ENCODE peak calls at places on chromosomes 2 and 18, in seven cellular contexts. S is HCT116, X is PC-3, T is IMR-90, A is fibroblast of lung, Z is mammary epithelial cell, M is astrocyte. B is an unnamed sample.

GRCh38 chr2:8922431-8922830 is 81.1 kb downstream of the MBOAT2 start:
- DNase-seq in S (no peak), X (no peak), T (peak), A (no peak), Z (no peak), M (no peak), B (no peak)

GRCh38 chr2:74316616-74317295 is 26.5 kb downstream of the SLC4A5 start:
- DNase-seq in S (no peak), X (no peak), T (no peak), A (no peak), Z (no peak), M (no peak), B (no peak)

GRCh38 chr2:108988076-108988795 is 784 bp downstream of the EDAR start:
- DNase-seq in S (no peak), X (no peak), T (no peak), A (no peak), Z (peak), M (no peak), B (no peak)

GRCh38 chr18:78685980-78686530 is 293.6 kb upstream of the SALL3 start:
- DNase-seq in S (no peak), X (no peak), T (no peak), A (no peak), Z (no peak), M (no peak), B (no peak)

GRCh38 chr18:7726522-7726921 is 159.4 kb downstream of the PTPRM start:
- DNase-seq in S (no peak), X (no peak), T (no peak), A (no peak), Z (no peak), M (no peak), B (no peak)

GRCh38 chr2:112640800-112641675 is 4.7 kb upstream of the SLC20A1 start:
- DNase-seq in S (no peak), X (peak), T (peak), A (peak), Z (peak), M (peak), B (peak)

GRCh38 chr2:173547493-173547892 is 192.8 kb downstream of the CDCA7 start:
- DNase-seq in S (no peak), X (no peak), T (no peak), A (no peak), Z (no peak), M (no peak), B (no peak)

GRCh38 chr2:239238839-239239606 is 161.8 kb downstream of the HDAC4 start:
- DNase-seq in S (no peak), X (no peak), T (no peak), A (no peak), Z (no peak), M (no peak), B (no peak)

GRCh38 chr2:239934571-239935171 is 90.5 kb downstream of the NDUFA10 start:
- DNase-seq in S (peak), X (peak), T (peak), A (peak), Z (no peak), M (no peak), B (peak)

GRCh38 chr2:122564843-122565242 is 809.4 kb downstream of the TSN start:
- DNase-seq in S (no peak), X (no peak), T (no peak), A (no peak), Z (no peak), M (no peak), B (no peak)

GRCh38 chr18:48659188-48660009 is 120.6 kb downstream of the CTIF start:
- DNase-seq in S (no peak), X (no peak), T (no peak), A (no peak), Z (no peak), M (no peak), B (no peak)

GRCh38 chr2:207165121-207166038 is at the start of gene KLF7:
- DNase-seq in S (no peak), X (peak), T (peak), A (peak), Z (peak), M (peak), B (peak)

GRCh38 chr18:495017-495416 is 5.5 kb downstream of the COLEC12 start:
- DNase-seq in S (no peak), X (no peak), T (peak), A (no peak), Z (no peak), M (no peak), B (no peak)

GRCh38 chr2:105179469-105180372 is 61.8 kb upstream of the GPR45 start:
- DNase-seq in S (peak), X (peak), T (peak), A (peak), Z (peak), M (peak), B (peak)

GRCh38 chr2:43152711-43153627 is 73.4 kb downstream of the ZFP36L2 start:
- DNase-seq in S (no peak), X (no peak), T (no peak), A (no peak), Z (no peak), M (no peak), B (no peak)

GRCh38 chr2:83058683-83059082 is 1400.4 kb downstream of the SUCLG1 start:
- DNase-seq in S (no peak), X (no peak), T (no peak), A (no peak), Z (no peak), M (no peak), B (no peak)

GRCh38 chr2:222440670-222441422 is 16.5 kb downstream of the SGPP2 start:
- DNase-seq in S (no peak), X (peak), T (peak), A (peak), Z (peak), M (peak), B (peak)

GRCh38 chr2:218882463-218882821 is 1.8 kb downstream of the WNT10A start:
- DNase-seq in S (no peak), X (no peak), T (no peak), A (no peak), Z (no peak), M (no peak), B (no peak)

DNA sequence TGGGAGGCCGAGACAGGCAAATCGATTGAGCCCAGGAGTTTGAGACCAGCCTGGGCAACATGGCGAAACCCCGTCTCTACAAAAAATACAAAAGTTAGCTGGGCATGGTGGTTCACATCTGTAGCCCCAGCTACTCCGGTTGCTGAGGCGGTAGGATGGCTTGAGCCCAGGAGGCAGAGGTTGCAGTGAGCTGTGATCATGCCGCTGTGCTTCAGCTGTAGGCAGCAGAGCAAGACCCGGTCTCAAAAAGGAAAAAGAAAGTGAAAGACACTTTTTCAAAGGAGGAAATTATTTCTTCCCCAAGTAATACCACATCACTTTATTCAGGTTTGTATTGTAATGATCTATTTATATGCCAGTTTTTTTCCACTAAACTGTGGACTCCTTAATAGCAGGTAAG is 35.7 kb upstream of the TAF4B start:
- DNase-seq in S (no peak), X (no peak), T (no peak), A (no peak), Z (no peak), M (no peak), B (no peak)
- H2AFZ ChIP-seq in S (no peak), X (no peak), T (no peak), A (no peak), Z (no peak), M (no peak), B (no peak)

DNA sequence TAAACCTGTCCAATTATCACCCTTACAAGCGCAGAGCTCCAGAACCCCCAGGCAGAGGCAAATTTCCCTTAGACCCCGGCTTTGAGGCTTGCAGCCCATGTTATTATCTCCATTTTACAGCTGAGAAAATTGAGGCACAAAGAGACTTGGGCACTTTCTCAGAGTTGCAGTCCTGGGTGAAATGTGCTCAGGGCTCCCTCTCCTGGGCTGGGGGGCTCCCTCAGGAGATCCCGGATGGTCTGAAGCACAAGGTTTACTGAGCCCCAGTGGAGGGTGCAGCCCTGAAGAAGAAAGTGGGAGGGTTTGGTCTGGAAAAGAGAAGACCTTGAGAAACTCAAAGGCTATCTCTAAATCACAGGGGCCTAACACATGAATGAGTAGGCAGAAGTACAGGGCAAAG is 156.6 kb downstream of the CYRIA start:
- DNase-seq in S (no peak), X (no peak), T (no peak), A (no peak), Z (no peak), M (no peak), B (no peak)
- TF ChIP-seq CTCF in S (no peak), X (no peak), T (no peak), A (no peak), Z (no peak), M (no peak), B (no peak)

GRCh38 chr2:168722592-168722991 is 79.8 kb upstream of the NOSTRIN start:
- DNase-seq in S (no peak), X (peak), T (peak), A (peak), Z (peak), M (peak), B (no peak)
- H3K27ac ChIP-seq in S (no peak), X (no peak), T (no peak), A (no peak), Z (no peak), M (no peak), B (no peak)

GRCh38 chr2:3130889-3131635 is 246.6 kb downstream of the EIPR1 start:
- DNase-seq in S (no peak), X (no peak), T (no peak), A (no peak), Z (no peak), M (no peak), B (no peak)
- H2AFZ ChIP-seq in S (no peak), X (no peak), T (no peak), A (no peak), Z (no peak), M (no peak), B (no peak)

GRCh38 chr2:116953-117352 is 70.6 kb upstream of the FAM110C start:
- DNase-seq in S (no peak), X (no peak), T (no peak), A (no peak), Z (no peak), M (no peak), B (no peak)

GRCh38 chr2:110017-110416 is 63.7 kb upstream of the FAM110C start:
- DNase-seq in S (no peak), X (no peak), T (no peak), A (no peak), Z (no peak), M (no peak), B (no peak)

GRCh38 chr2:115303-115702 is 69.0 kb upstream of the FAM110C start:
- DNase-seq in S (peak), X (peak), T (no peak), A (no peak), Z (peak), M (no peak), B (no peak)
- TF ChIP-seq CTCF in S (peak), X (peak), T (no peak), A (no peak), Z (peak), M (no peak), B (peak)

GRCh38 chr2:65022189-65022588 is 33.0 kb downstream of the SLC1A4 start:
- DNase-seq in S (no peak), X (no peak), T (no peak), A (no peak), Z (no peak), M (no peak), B (no peak)
- H3K27ac ChIP-seq in S (no peak), X (no peak), T (no peak), A (no peak), Z (no peak), M (no peak), B (no peak)

GRCh38 chr2:161975062-161975812 is 98.8 kb downstream of the DPP4 start:
- DNase-seq in S (no peak), X (peak), T (peak), A (no peak), Z (peak), M (peak), B (no peak)
- H2AFZ ChIP-seq in S (no peak), X (no peak), T (peak), A (no peak), Z (peak), M (no peak), B (no peak)

GRCh38 chr2:211026109-211026508 is 469.7 kb downstream of the CPS1 start:
- DNase-seq in S (no peak), X (no peak), T (no peak), A (no peak), Z (no peak), M (no peak), B (no peak)
- TF ChIP-seq CTCF in S (no peak), X (no peak), T (no peak), A (no peak), Z (no peak), M (no peak), B (no peak)

DNA sequence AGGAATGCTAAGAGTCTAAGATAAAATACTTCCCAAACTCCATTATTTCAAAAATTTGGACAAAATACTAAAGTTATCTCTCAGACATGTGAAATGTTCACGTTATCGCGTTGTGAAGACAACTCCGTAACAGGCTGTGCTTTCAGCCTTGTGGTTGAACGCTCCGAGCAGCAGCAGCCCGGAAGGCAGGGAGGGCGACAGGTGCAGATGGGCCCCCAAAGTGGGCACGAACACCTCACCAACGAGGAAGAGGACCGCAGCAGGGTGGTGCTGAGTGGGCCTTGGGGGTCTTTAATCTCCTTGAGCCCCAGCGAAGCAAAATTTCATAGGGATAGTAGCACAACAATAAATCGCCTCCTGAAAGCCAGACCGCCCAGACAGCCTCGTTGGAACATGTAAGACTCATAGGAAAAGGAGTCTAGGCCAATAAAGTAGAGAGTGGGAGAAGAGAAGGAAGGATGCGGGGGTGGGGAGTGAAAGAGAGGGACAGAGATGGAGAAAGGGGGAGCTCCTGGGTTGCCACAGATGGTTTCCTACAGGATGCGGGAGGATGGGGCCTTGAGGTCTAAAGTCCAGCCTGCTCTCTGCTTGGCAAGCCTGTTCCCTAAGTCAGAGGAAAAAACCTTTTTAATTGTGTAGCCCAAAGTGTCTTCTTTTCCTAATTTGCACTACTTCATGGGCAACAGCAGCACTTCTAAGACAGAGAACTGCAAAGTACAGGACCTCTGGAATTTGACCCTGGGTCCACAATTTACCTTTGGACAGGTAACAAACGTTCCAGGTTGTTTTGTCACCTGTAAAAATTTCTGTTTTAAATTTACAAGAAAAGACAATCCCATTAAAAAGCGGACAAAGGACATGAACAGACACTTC is 1.3 kb upstream of the FAM110C start:
- DNase-seq in S (no peak), X (no peak), T (no peak), A (no peak), Z (no peak), M (no peak), B (no peak)
- H3K27ac ChIP-seq in S (peak), X (peak), T (no peak), A (no peak), Z (peak), M (no peak), B (peak)